ENCODE peak calls at places on chromosome 2, in nine cellular contexts. S is skeletal muscle cell; C is activated naive CD4-positive, alpha-beta T cell treated with anti-CD3 and anti-CD28 coated beads, Interleukin-2, amount 10 ng/mL, durations not matched to agents 7 days and 5 days; J is OCI-LY7; W is EL; Q is GF-D8; H is NCI-H1436; O is neural progenitor cell; E is NCI-H510A. P is an unnamed sample.

GRCh38 chr2:241179894-241180293 is 8.6 kb upstream of the ANO7 start:
- DNase-seq in S (no peak), C (no peak), J (no peak), W (no peak), Q (no peak), H (no peak), O (no peak), E (no peak), P (no peak)

GRCh38 chr2:171098607-171099006 is 62.1 kb downstream of the TLK1 start:
- DNase-seq in S (no peak), C (no peak), J (no peak), W (no peak), Q (no peak), H (no peak), O (no peak), E (no peak), P (no peak)

GRCh38 chr2:178219247-178219646 is 24.9 kb downstream of the OSBPL6 start:
- DNase-seq in S (no peak), C (no peak), J (no peak), W (no peak), Q (no peak), H (no peak), O (no peak), E (no peak), P (peak; percentile 77)

GRCh38 chr2:20692081-20692480 is 25.1 kb downstream of the GDF7 start:
- DNase-seq in S (no peak), C (no peak), J (no peak), W (no peak), Q (no peak), H (no peak), O (no peak), E (no peak), P (no peak)

GRCh38 chr2:5914831-5915611 is 222.8 kb downstream of the SOX11 start:
- DNase-seq in S (peak; percentile 71), C (no peak), J (no peak), W (no peak), Q (no peak), H (no peak), O (peak; percentile 73), E (no peak), P (peak; percentile 26)

GRCh38 chr2:20989404-20989803 is 54.5 kb downstream of the APOB start:
- DNase-seq in S (no peak), C (no peak), J (peak; percentile 3), W (no peak), Q (no peak), H (no peak), O (no peak), E (no peak), P (no peak)

GRCh38 chr2:195318440-195319111 is 338.4 kb upstream of the SLC39A10 start:
- DNase-seq in S (peak; percentile 4), C (peak; percentile 63), J (peak; percentile 65), W (peak; percentile 52), Q (peak; percentile 58), H (peak; percentile 40), O (peak; percentile 60), E (no peak), P (peak; percentile 67)

GRCh38 chr2:184444217-184444616 is 154.1 kb upstream of the ZNF804A start:
- DNase-seq in S (no peak), C (no peak), J (peak; percentile 94), W (no peak), Q (no peak), H (no peak), O (no peak), E (no peak), P (no peak)

GRCh38 chr2:226002438-226002837 is 602.9 kb downstream of the NYAP2 start:
- DNase-seq in S (peak; percentile 66), C (no peak), J (no peak), W (peak; percentile 85), Q (peak; percentile 31), H (no peak), O (no peak), E (no peak), P (peak; percentile 1)

GRCh38 chr2:133887676-133888040 is 319.4 kb upstream of the NCKAP5 start:
- DNase-seq in S (no peak), C (no peak), J (no peak), W (no peak), Q (no peak), H (no peak), O (no peak), E (no peak), P (no peak)

GRCh38 chr2:150485114-150485870 is 2.2 kb downstream of the RND3 start:
- DNase-seq in S (no peak), C (no peak), J (no peak), W (peak; percentile 65), Q (no peak), H (peak; percentile 75), O (peak; percentile 84), E (peak; percentile 19), P (peak; percentile 72)

GRCh38 chr2:23326322-23326721 is 58.7 kb upstream of the KLHL29 start:
- DNase-seq in S (no peak), C (no peak), J (no peak), W (no peak), Q (no peak), H (no peak), O (no peak), E (no peak), P (no peak)